ENCODE peak calls at places on chromosome 3, in four cellular contexts. C is fibroblast of lung, Q is prostate gland, D is aorta. H is an unnamed sample. For H3K27me3, the result is how much of the 10 kb centered on the place peaks cover.

GRCh38 chr3:188947401-188947982 is 224.3 kb upstream of the TPRG1 start:
- DNase-seq in C (peak), Q (peak), D (peak), H (peak)

GRCh38 chr3:98890960-98891910 is 10.3 kb downstream of the DCBLD2 start:
- DNase-seq in D (no peak), C (peak), Q (no peak), H (no peak)

GRCh38 chr3:78660958-78661357 is 1106.8 kb downstream of the ROBO1 start:
- DNase-seq in C (no peak), D (no peak), Q (no peak), H (peak)

GRCh38 chr3:17817545-17817944 is 75.1 kb upstream of the TBC1D5 start:
- DNase-seq in C (no peak), Q (no peak), D (no peak), H (no peak)

GRCh38 chr3:160373655-160374054 is 25.4 kb downstream of the IFT80 start:
- DNase-seq in C (no peak), Q (no peak), D (no peak), H (no peak)

GRCh38 chr3:48119495-48120193 is 68.6 kb downstream of the CDC25A start:
- DNase-seq in D (no peak), Q (no peak), C (no peak), H (peak)

GRCh38 chr3:54955496-54955895 is 27.6 kb upstream of the LRTM1 start:
- DNase-seq in Q (no peak), D (no peak), C (no peak), H (no peak)

GRCh38 chr3:103919327-103919726 is 1447.4 kb upstream of the ALCAM start:
- DNase-seq in C (no peak), Q (no peak), D (no peak), H (no peak)

GRCh38 chr3:42498034-42498433 is 4.4 kb upstream of the VIPR1 start:
- DNase-seq in C (no peak), Q (no peak), D (peak), H (no peak)

GRCh38 chr3:184145120-184145524 is 10.0 kb downstream of the EIF2B5 start:
- DNase-seq in C (peak), D (no peak), Q (peak), H (peak)

GRCh38 chr3:61524933-61525332 is 36.4 kb upstream of the PTPRG start:
- DNase-seq in C (no peak), Q (no peak), D (no peak), H (no peak)

GRCh38 chr3:51982352-51982837 is 940 bp upstream of the ACY1 start:
- DNase-seq in C (no peak), Q (no peak), D (no peak), H (no peak)

GRCh38 chr3:84039091-84039490 is 919.7 kb upstream of the CADM2 start:
- DNase-seq in Q (no peak), C (no peak), D (no peak), H (no peak)

GRCh38 chr3:126155280-126155640 is 25.1 kb downstream of the ALDH1L1 start:
- DNase-seq in D (no peak), C (no peak), Q (no peak), H (no peak)

GRCh38 chr3:127779747-127780146 is 42.6 kb downstream of the MGLL start:
- DNase-seq in C (peak), Q (no peak), D (peak), H (no peak)

GRCh38 chr3:120693439-120694172 is 11.6 kb upstream of the HGD start:
- DNase-seq in C (peak), Q (no peak), D (no peak), H (no peak)

GRCh38 chr3:16124636-16125035 is 49.8 kb upstream of the GALNT15 start:
- DNase-seq in Q (no peak), C (peak), D (no peak), H (no peak)

GRCh38 chr3:143331336-143331735 is 211.8 kb downstream of the CHST2 start:
- DNase-seq in Q (no peak), D (no peak), C (peak), H (no peak)

DNA sequence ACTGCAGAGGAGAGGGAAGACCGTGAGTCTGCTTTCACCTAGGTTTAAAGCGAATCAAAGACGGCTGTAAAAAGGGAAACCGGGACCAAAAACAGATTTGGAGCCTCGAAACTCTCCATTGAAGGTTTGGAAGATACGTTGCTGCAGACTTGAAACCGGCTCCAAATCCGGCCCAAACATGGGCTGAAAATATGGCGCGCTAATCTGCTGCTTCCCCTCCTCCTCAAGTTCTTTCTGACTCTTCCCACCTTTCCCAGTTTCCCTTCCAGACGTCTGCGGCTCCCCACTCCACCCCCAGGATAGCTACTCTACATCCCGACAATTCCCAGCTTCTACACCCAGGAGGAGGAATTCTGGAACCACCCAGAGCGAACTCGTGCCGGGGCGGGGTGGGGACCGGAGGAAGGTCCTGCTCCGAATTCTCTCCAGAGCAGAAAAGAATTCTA is 8.7 kb downstream of the EOMES start:
- DNase-seq in D (no peak), Q (no peak), C (no peak), H (no peak)
- H3K27me3 ChIP-seq in D (under half), Q (under half), C (under half), H (under half)

GRCh38 chr3:147424325-147424910 is 15.3 kb downstream of the ZIC1 start:
- DNase-seq in C (no peak), D (no peak), Q (no peak), H (no peak)
- H3K27me3 ChIP-seq in C (half or more), D (under half), Q (under half), H (under half)

GRCh38 chr3:193968575-193968974 is 167.4 kb upstream of the HES1 start:
- DNase-seq in D (no peak), Q (no peak), C (no peak), H (no peak)
- H3K27me3 ChIP-seq in D (under half), Q (under half), C (under half), H (under half)

GRCh38 chr3:131794766-131795381 is 239.9 kb downstream of the CPNE4 start:
- DNase-seq in D (no peak), Q (peak), C (peak), H (no peak)
- H3K27me3 ChIP-seq in D (under half), Q (under half), C (under half), H (under half)